ENCODE peak calls at places on chromosomes 2 and 18, in six cellular contexts. K is fibroblast of lung; J is A549; V is naive thymus-derived CD4-positive, alpha-beta T cell; T is psoas muscle; U is right lobe of liver. N is an unnamed sample. For H3K4me1, the result is how much of the 10 kb centered on the place peaks cover.

GRCh38 chr2:10404324-10405143 is 43.6 kb downstream of the ODC1 start:
- DNase-seq in K (no peak), J (no peak), V (no peak), T (peak), U (no peak), N (peak)

GRCh38 chr18:35029103-35029502 is 12.1 kb upstream of the MAPRE2 start:
- DNase-seq in K (peak), J (no peak), V (no peak), T (peak), U (no peak), N (no peak)

GRCh38 chr18:57433492-57434176 is 1.5 kb upstream of the ONECUT2 start:
- DNase-seq in K (no peak), J (no peak), V (no peak), T (no peak), U (no peak), N (no peak)

GRCh38 chr2:156110890-156111289 is 221.6 kb downstream of the NR4A2 start:
- DNase-seq in K (no peak), J (no peak), V (peak), T (no peak), U (no peak), N (no peak)

GRCh38 chr2:238875161-238875530 is 27.3 kb downstream of the TWIST2 start:
- DNase-seq in K (no peak), J (no peak), V (no peak), T (peak), U (no peak), N (no peak)

GRCh38 chr2:241207151-241207550 is 18.7 kb downstream of the ANO7 start:
- DNase-seq in K (no peak), J (no peak), V (no peak), T (no peak), U (no peak), N (no peak)

GRCh38 chr2:150480241-150480640 is 7.2 kb downstream of the RND3 start:
- DNase-seq in K (peak), J (no peak), V (no peak), T (no peak), U (no peak), N (no peak)

GRCh38 chr18:76441002-76441667 is 53.9 kb downstream of the ZNF516 start:
- DNase-seq in K (no peak), J (no peak), V (no peak), T (no peak), U (no peak), N (no peak)

GRCh38 chr2:190840572-190841172 is 39.9 kb upstream of the GLS start:
- DNase-seq in K (no peak), J (no peak), V (no peak), T (no peak), U (no peak), N (no peak)

GRCh38 chr2:85635636-85636035 is 19.6 kb downstream of the USP39 start:
- DNase-seq in K (no peak), J (no peak), V (no peak), T (no peak), U (no peak), N (peak)

GRCh38 chr2:137449454-137449853 is 514.8 kb upstream of the HNMT start:
- DNase-seq in K (no peak), J (no peak), V (no peak), T (no peak), U (no peak), N (no peak)

GRCh38 chr2:1605659-1606400 is 138.5 kb downstream of the PXDN start:
- DNase-seq in K (no peak), J (no peak), V (no peak), T (peak), U (peak), N (no peak)

GRCh38 chr2:221529943-221530652 is 42.0 kb downstream of the EPHA4 start:
- DNase-seq in K (peak), J (no peak), V (peak), T (no peak), U (no peak), N (no peak)

GRCh38 chr18:27994571-27994970 is 182.4 kb downstream of the CDH2 start:
- DNase-seq in K (no peak), J (no peak), V (no peak), T (no peak), U (no peak), N (no peak)

GRCh38 chr2:238814815-238815214 is 33.1 kb upstream of the TWIST2 start:
- DNase-seq in K (no peak), J (no peak), V (no peak), T (no peak), U (no peak), N (no peak)

GRCh38 chr2:104862061-104862941 is 8.4 kb downstream of the POU3F3 start:
- DNase-seq in K (no peak), J (no peak), V (no peak), T (no peak), U (no peak), N (no peak)

GRCh38 chr18:55401638-55402191 is 186.3 kb downstream of the TCF4 start:
- DNase-seq in K (peak), J (no peak), V (no peak), T (no peak), U (no peak), N (peak)

GRCh38 chr2:230737791-230738226 is 25.2 kb downstream of the CAB39 start:
- DNase-seq in K (no peak), J (no peak), V (no peak), T (no peak), U (no peak), N (no peak)

GRCh38 chr2:217923007-217923686 is 79.6 kb downstream of the TNS1 start:
- DNase-seq in K (no peak), J (no peak), V (no peak), T (no peak), U (no peak), N (no peak)

GRCh38 chr18:79806976-79807841 is 9.5 kb downstream of the KCNG2 start:
- DNase-seq in K (no peak), J (no peak), V (no peak), T (no peak), U (no peak), N (no peak)

GRCh38 chr2:240249423-240250149 is 109.1 kb upstream of the OTOS start:
- DNase-seq in K (no peak), J (no peak), V (no peak), T (no peak), U (no peak), N (no peak)

GRCh38 chr2:65566617-65567016 is 134.2 kb upstream of the SPRED2 start:
- DNase-seq in K (no peak), J (no peak), V (no peak), T (no peak), U (no peak), N (no peak)

GRCh38 chr2:65562890-65563289 is 130.5 kb upstream of the SPRED2 start:
- DNase-seq in K (no peak), J (no peak), V (no peak), T (no peak), U (no peak), N (no peak)

GRCh38 chr2:65564299-65564698 is 131.9 kb upstream of the SPRED2 start:
- DNase-seq in K (no peak), J (no peak), V (no peak), T (no peak), U (no peak), N (no peak)

GRCh38 chr2:65565681-65566080 is 133.3 kb upstream of the SPRED2 start:
- DNase-seq in K (no peak), J (no peak), V (no peak), T (no peak), U (no peak), N (no peak)
- H3K4me1 ChIP-seq in K (under half), J (under half), V (under half), T (under half), U (under half), N (under half)

DNA sequence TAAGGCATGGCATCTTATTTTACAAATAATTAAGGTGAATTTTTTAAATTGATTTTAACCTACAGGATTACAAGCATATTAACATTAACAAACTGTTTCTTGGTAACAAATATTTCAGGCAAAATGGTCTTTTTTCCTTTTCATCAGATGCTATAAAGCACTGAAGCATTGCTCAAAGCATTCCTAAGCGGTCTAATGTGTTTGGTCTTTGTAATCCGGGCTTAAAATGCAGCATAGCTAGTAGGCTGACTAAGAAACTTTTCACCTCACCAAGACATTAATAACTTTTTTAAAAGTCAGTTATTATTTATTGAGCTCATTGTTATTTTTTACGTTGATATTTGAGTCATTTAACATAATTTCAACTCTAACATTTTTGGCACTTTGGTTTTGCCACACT is 538.8 kb upstream of the SLC39A10 start:
- DNase-seq in K (no peak), J (no peak), V (no peak), T (no peak), U (no peak), N (no peak)
- H3K4me1 ChIP-seq in K (under half), J (under half), V (under half), T (under half), U (under half), N (under half)

DNA sequence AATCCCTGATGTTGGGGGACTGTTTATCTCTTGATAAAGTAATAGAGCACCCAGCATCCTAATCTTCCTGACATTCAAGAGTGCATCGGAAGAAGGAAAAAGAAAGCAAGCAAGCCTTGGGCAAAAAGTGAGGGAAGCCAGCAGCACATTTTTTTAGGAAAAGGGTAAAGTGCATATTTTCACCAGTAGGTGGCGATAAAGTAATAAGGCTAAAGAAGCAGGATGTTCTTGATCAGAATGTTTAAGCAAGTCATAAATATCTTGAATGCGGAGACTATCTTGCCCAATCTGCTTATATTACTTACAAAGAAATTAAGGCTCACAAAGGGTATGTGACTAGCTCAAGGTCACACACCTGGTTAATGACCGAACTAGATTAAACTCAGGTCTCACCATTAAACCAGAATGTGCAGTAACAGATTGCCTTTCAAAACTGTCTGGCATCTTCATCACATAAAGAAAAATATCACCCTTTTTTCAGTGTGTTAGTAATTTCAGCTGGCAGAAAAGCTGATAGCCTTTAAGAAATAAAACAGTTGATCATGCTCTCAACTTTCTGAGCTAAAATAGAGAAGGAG is 83.8 kb downstream of the VIT start:
- DNase-seq in K (peak), J (peak), V (peak), T (no peak), U (no peak), N (no peak)
- H3K4me1 ChIP-seq in K (under half), J (under half), V (under half), T (under half), U (under half), N (under half)

GRCh38 chr2:234754126-234754525 is 197.7 kb upstream of the SH3BP4 start:
- DNase-seq in K (no peak), J (no peak), V (no peak), T (no peak), U (no peak), N (no peak)

GRCh38 chr2:234747032-234747431 is 204.8 kb upstream of the SH3BP4 start:
- DNase-seq in K (peak), J (no peak), V (no peak), T (no peak), U (no peak), N (no peak)

GRCh38 chr2:234753701-234754100 is 198.1 kb upstream of the SH3BP4 start:
- DNase-seq in K (no peak), J (no peak), V (no peak), T (no peak), U (no peak), N (no peak)

GRCh38 chr2:234747833-234748559 is 203.8 kb upstream of the SH3BP4 start:
- DNase-seq in K (peak), J (no peak), V (no peak), T (no peak), U (no peak), N (no peak)

GRCh38 chr2:234751275-234751938 is 200.4 kb upstream of the SH3BP4 start:
- DNase-seq in K (no peak), J (no peak), V (no peak), T (no peak), U (no peak), N (no peak)
- H3K4me1 ChIP-seq in K (under half), J (under half), V (under half), T (under half), U (under half), N (under half)

GRCh38 chr2:71452565-71452964 is 796 bp upstream of the DYSF start:
- DNase-seq in K (peak), J (peak), V (no peak), T (peak), U (peak), N (no peak)
- H3K4me1 ChIP-seq in K (under half), J (under half), V (under half), T (half or more), U (under half), N (under half)